ENCODE peak calls at places on chromosome X, in ten cellular contexts. A is uterus; P is tibial artery; W is adipocyte; B is GM23338; O is lung; L is PC-3; G is CD8-positive, alpha-beta T cell; T is right lobe of liver; F is SK-N-SH. Z is an unnamed sample.

GRCh38 chrX:152861116-152861515 is 30.3 kb downstream of the NSDHL start:
- DNase-seq in A (no peak), P (no peak), W (peak; percentile 62), B (no peak), O (no peak), L (peak; percentile 51), G (no peak), T (no peak), F (no peak), Z (no peak)

GRCh38 chrX:121570072-121570841 is 522.8 kb downstream of the GLUD2 start:
- DNase-seq in A (no peak), P (no peak), W (no peak), B (no peak), O (no peak), L (peak; percentile 24), G (no peak), T (peak; percentile 22), F (no peak), Z (no peak)

GRCh38 chrX:22164770-22165388 is 107.8 kb upstream of the CBLL2 start:
- DNase-seq in A (no peak), P (no peak), W (no peak), B (no peak), O (no peak), L (peak; percentile 56), G (no peak), T (no peak), F (no peak), Z (no peak)

GRCh38 chrX:47941423-47941822 is 62.4 kb downstream of the ZNF182 start:
- DNase-seq in A (no peak), P (no peak), W (no peak), B (no peak), O (no peak), L (no peak), G (no peak), T (no peak), F (no peak), Z (no peak)

GRCh38 chrX:15107367-15107988 is 162.4 kb downstream of the ASB9 start:
- DNase-seq in A (no peak), P (no peak), W (no peak), B (peak; percentile 12), O (no peak), L (no peak), G (no peak), T (no peak), F (no peak), Z (peak; percentile 33)

GRCh38 chrX:16465081-16465876 is 184.7 kb upstream of the S100G start:
- DNase-seq in A (no peak), P (no peak), W (no peak), B (no peak), O (no peak), L (peak; percentile 21), G (no peak), T (no peak), F (no peak), Z (no peak)

GRCh38 chrX:23904096-23904495 is 3.6 kb downstream of the APOO start:
- DNase-seq in A (no peak), P (no peak), W (no peak), B (no peak), O (no peak), L (peak; percentile 21), G (no peak), T (no peak), F (no peak), Z (no peak)

GRCh38 chrX:13219990-13220764 is 99.7 kb downstream of the ATXN3L start:
- DNase-seq in A (no peak), P (no peak), W (peak; percentile 31), B (no peak), O (no peak), L (no peak), G (no peak), T (no peak), F (no peak), Z (no peak)

GRCh38 chrX:35722128-35722527 is 76.0 kb upstream of the MAGEB16 start:
- DNase-seq in A (no peak), P (no peak), W (no peak), B (no peak), O (no peak), L (no peak), G (no peak), T (no peak), F (no peak), Z (no peak)

DNA sequence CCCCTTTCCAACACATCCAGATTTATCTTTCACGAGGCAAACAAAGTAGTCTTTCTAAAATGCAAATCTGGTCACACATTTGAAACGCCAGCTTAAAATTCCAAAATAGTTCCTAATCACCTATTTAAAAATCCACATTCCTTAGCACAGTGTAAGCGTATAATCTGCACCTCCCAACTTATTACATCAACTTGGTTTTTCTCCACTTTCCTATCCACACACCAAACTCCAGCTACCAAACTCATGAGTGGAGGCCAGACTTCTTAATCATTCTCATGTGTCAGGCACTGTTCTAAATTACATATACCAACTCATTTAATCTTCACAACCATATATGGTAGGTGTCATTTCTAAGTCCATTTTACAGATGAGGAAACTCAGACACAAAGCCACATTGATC is 33.8 kb downstream of the ENOX2 start:
- DNase-seq in A (no peak), P (no peak), W (no peak), B (no peak), O (no peak), L (no peak), G (no peak), T (no peak), F (no peak), Z (no peak)
- H3K27me3 ChIP-seq in A (no peaks in the 10 kb centered on the region), P (no peaks in the 10 kb centered on the region), W (no peaks in the 10 kb centered on the region), B (no peaks in the 10 kb centered on the region), O (no peaks in the 10 kb centered on the region), L (no peaks in the 10 kb centered on the region), G (no peaks in the 10 kb centered on the region), T (no peaks in the 10 kb centered on the region), F (no peaks in the 10 kb centered on the region), Z (no peaks in the 10 kb centered on the region)

GRCh38 chrX:150696836-150697235 is 3.6 kb downstream of the MTMR1 start:
- DNase-seq in A (no peak), P (no peak), W (no peak), B (no peak), O (no peak), L (no peak), G (no peak), T (no peak), F (no peak), Z (no peak)
- H3K4me3 ChIP-seq in A (no peak overlapping the region), P (no peak overlapping the region), W (no peak overlapping the region), B (no peak overlapping the region), O (no peak overlapping the region), L (no peak overlapping the region), G (peak overlapping the region; percentile 8), T (no peak overlapping the region), F (no peak overlapping the region), Z (no peak overlapping the region)

GRCh38 chrX:25019707-25020390 is 4.1 kb upstream of the ARX start:
- DNase-seq in A (no peak), P (no peak), W (no peak), B (no peak), O (no peak), L (no peak), G (no peak), T (no peak), F (no peak), Z (peak; percentile 47)

GRCh38 chrX:25022499-25023325 is 6.9 kb upstream of the ARX start:
- DNase-seq in A (no peak), P (no peak), W (no peak), B (peak; percentile 24), O (no peak), L (no peak), G (no peak), T (no peak), F (no peak), Z (no peak)

GRCh38 chrX:25018682-25019081 is 2.9 kb upstream of the ARX start:
- DNase-seq in A (no peak), P (no peak), W (no peak), B (no peak), O (no peak), L (no peak), G (no peak), T (no peak), F (no peak), Z (no peak)

GRCh38 chrX:25020391-25021131 is 4.8 kb upstream of the ARX start:
- DNase-seq in A (no peak), P (no peak), W (no peak), B (peak; percentile 68), O (no peak), L (no peak), G (no peak), T (no peak), F (peak; percentile 88), Z (peak; percentile 75)

GRCh38 chrX:25021132-25021498 is 5.3 kb upstream of the ARX start:
- DNase-seq in A (no peak), P (no peak), W (no peak), B (no peak), O (no peak), L (no peak), G (no peak), T (no peak), F (peak; percentile 39), Z (peak; percentile 53)
- H3K4me1 ChIP-seq in A (no peaks in the 10 kb centered on the region), P (peaks cover 22% of the 10 kb centered on the region), W (no peaks in the 10 kb centered on the region), B (peaks cover 39% of the 10 kb centered on the region), O (no peaks in the 10 kb centered on the region), L (no peaks in the 10 kb centered on the region), G (peaks cover 9% of the 10 kb centered on the region), T (no peaks in the 10 kb centered on the region), F (peaks cover 9% of the 10 kb centered on the region), Z (peaks cover 7% of the 10 kb centered on the region)

GRCh38 chrX:138026211-138026610 is 460.3 kb downstream of the ZIC3 start:
- DNase-seq in A (no peak), P (no peak), W (peak; percentile 1), B (peak; percentile 21), O (no peak), L (peak; percentile 41), G (no peak), T (no peak), F (peak; percentile 27), Z (peak; percentile 29)

GRCh38 chrX:138018145-138018799 is 452.3 kb downstream of the ZIC3 start:
- DNase-seq in A (no peak), P (no peak), W (no peak), B (no peak), O (no peak), L (peak; percentile 63), G (no peak), T (no peak), F (no peak), Z (no peak)

DNA sequence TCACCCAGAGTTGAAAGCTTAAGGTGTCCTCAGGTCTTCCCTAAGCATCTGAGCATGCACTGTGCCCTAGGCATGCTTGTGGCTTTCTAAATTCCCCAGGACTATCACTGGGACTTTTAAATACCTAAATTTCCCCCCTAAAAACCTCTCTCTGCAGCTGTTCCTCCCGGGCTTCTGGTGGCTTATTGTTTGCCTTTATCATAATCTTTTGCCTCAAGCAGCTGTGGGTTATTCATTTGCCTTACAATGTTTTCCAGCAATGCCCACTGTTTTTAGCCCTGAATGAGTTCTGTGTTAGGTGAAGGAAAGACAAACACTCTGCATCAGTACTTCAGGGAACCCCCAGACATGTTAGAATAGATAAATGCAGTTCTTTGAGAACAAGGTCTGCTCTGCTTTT is 455.0 kb downstream of the ZIC3 start:
- DNase-seq in A (no peak), P (no peak), W (no peak), B (no peak), O (no peak), L (no peak), G (no peak), T (no peak), F (no peak), Z (peak; percentile 69)
- H3K27me3 ChIP-seq in A (no peaks in the 10 kb centered on the region), P (no peaks in the 10 kb centered on the region), W (peaks cover 19% of the 10 kb centered on the region), B (no peaks in the 10 kb centered on the region), O (no peaks in the 10 kb centered on the region), L (no peaks in the 10 kb centered on the region), G (no peaks in the 10 kb centered on the region), T (no peaks in the 10 kb centered on the region), F (no peaks in the 10 kb centered on the region), Z (no peaks in the 10 kb centered on the region)

Z was measured in SJCRH30.